ENCODE peak calls at places on chromosomes 1 and 21, in ten cellular contexts. E is omental fat pad, D is HFF-Myc, Z is AG10803, C is breast epithelium, V is Calu3, T is Peyer's patch, S is IMR-90, M is spleen, X is BE2C. P is an unnamed sample.

GRCh38 chr1:205438213-205439158 is 16.6 kb upstream of the LEMD1 start:
- DNase-seq in E (no peak), D (no peak), Z (peak; percentile 61), C (peak; percentile 74), V (peak; percentile 91), T (peak; percentile 83), S (peak; percentile 65), M (peak; percentile 82), X (peak; percentile 86), P (no peak)

GRCh38 chr1:151536499-151536898 is 3.6 kb upstream of the TUFT1 start:
- DNase-seq in E (no peak), D (no peak), Z (no peak), C (no peak), V (no peak), T (no peak), S (no peak), M (no peak), X (no peak), P (no peak)

GRCh38 chr21:43603641-43604504 is 55.4 kb downstream of the HSF2BP start:
- DNase-seq in E (no peak), D (peak; percentile 76), Z (peak; percentile 75), C (no peak), V (no peak), T (no peak), S (peak; percentile 67), M (no peak), X (peak; percentile 30), P (no peak)

GRCh38 chr1:210697185-210697584 is 368.5 kb downstream of the HHAT start:
- DNase-seq in E (no peak), D (no peak), Z (no peak), C (no peak), V (no peak), T (no peak), S (no peak), M (no peak), X (peak; percentile 47), P (no peak)

GRCh38 chr1:92858564-92859399 is 26.9 kb downstream of the RPL5 start:
- DNase-seq in E (no peak), D (peak; percentile 71), Z (peak; percentile 82), C (peak; percentile 58), V (peak; percentile 57), T (no peak), S (peak; percentile 85), M (no peak), X (peak; percentile 26), P (peak; percentile 29)

GRCh38 chr1:53073899-53074311 is 11.9 kb downstream of the PODN start:
- DNase-seq in E (peak; percentile 17), D (no peak), Z (no peak), C (no peak), V (no peak), T (peak; percentile 49), S (no peak), M (peak; percentile 59), X (no peak), P (no peak)

GRCh38 chr1:181255270-181255929 is 166.9 kb downstream of the IER5 start:
- DNase-seq in E (peak; percentile 32), D (peak; percentile 87), Z (peak; percentile 99), C (peak; percentile 19), V (no peak), T (no peak), S (peak; percentile 95), M (no peak), X (no peak), P (no peak)

GRCh38 chr21:32101206-32101763 is 177.6 kb downstream of the MIS18A start:
- DNase-seq in E (no peak), D (no peak), Z (no peak), C (no peak), V (no peak), T (no peak), S (no peak), M (no peak), X (no peak), P (no peak)

GRCh38 chr1:81800741-81801031 is at the start of gene ADGRL2:
- DNase-seq in E (no peak), D (no peak), Z (no peak), C (peak; percentile 18), V (peak; percentile 69), T (no peak), S (no peak), M (no peak), X (no peak), P (no peak)

GRCh38 chr1:212037900-212038299 is 2.4 kb downstream of the DTL start:
- DNase-seq in E (no peak), D (no peak), Z (peak; percentile 16), C (no peak), V (no peak), T (no peak), S (no peak), M (no peak), X (no peak), P (no peak)

GRCh38 chr1:68322837-68323687 is 90.7 kb upstream of the WLS start:
- DNase-seq in E (no peak), D (peak; percentile 75), Z (peak; percentile 73), C (peak; percentile 51), V (no peak), T (no peak), S (peak; percentile 47), M (no peak), X (no peak), P (no peak)

GRCh38 chr1:241926141-241926540 is 31.4 kb upstream of the BECN2 start:
- DNase-seq in E (no peak), D (no peak), Z (no peak), C (no peak), V (no peak), T (no peak), S (no peak), M (no peak), X (no peak), P (no peak)

GRCh38 chr1:241918879-241919278 is 38.7 kb upstream of the BECN2 start:
- DNase-seq in E (no peak), D (no peak), Z (peak; percentile 69), C (no peak), V (no peak), T (no peak), S (peak; percentile 74), M (no peak), X (no peak), P (no peak)

GRCh38 chr1:241927321-241927720 is 30.2 kb upstream of the BECN2 start:
- DNase-seq in E (no peak), D (no peak), Z (no peak), C (no peak), V (no peak), T (no peak), S (no peak), M (no peak), X (no peak), P (no peak)

GRCh38 chr1:241924080-241924808 is 33.3 kb upstream of the BECN2 start:
- DNase-seq in E (no peak), D (no peak), Z (no peak), C (no peak), V (no peak), T (no peak), S (no peak), M (no peak), X (no peak), P (no peak)
- TF ChIP-seq CTCF in E (no peak), D (no peak), Z (no peak), C (no peak), V (no peak), T (no peak), S (no peak), M (no peak), X (no peak), P (no peak)

DNA sequence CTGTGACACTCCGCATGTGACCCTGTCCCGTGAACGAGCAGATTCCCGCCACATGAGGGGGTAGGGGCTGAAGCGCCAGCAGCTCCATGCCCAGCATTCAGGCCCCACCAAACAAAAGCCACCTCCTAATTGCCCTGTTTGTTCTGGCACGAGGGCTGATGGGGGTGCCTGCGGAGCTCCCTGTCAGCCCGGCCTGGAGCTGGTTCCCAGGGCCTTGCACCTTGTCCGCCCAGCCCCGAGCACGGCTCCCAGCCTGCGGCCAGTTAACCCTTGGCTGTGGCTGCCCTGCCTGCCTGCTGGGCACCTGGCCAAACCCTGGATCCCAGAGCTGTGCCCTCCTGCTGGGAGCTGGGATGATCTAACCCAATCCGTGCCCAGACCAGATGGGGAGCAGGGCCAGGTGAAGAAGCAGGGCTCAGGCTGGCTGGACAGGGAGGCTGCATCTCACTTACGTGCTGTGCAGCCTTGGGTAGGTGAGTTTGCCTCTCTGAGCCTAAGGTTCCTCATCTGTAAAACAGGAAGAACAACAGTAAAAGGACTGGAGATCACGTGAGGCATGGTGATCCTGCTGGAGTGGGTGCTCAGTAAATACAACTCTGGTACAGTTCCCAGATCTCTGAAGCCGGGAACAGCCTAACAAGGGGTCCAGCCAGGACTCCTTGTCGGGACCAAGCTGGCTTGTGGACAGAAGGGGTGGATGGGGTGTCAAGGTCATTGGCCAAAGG is 110.9 kb upstream of the IFFO2 start:
- DNase-seq in E (no peak), D (no peak), Z (no peak), C (peak; percentile 85), V (peak; percentile 61), T (no peak), S (no peak), M (no peak), X (no peak), P (no peak)
- TF ChIP-seq CTCF in E (no peak), D (no peak), Z (no peak), C (no peak), V (no peak), T (no peak), S (no peak), M (no peak), X (no peak), P (no peak)

GRCh38 chr1:217892750-217893149 is 261.6 kb downstream of the SPATA17 start:
- DNase-seq in E (no peak), D (no peak), Z (no peak), C (no peak), V (no peak), T (no peak), S (no peak), M (no peak), X (no peak), P (no peak)

GRCh38 chr1:217895817-217896216 is 264.7 kb downstream of the SPATA17 start:
- DNase-seq in E (no peak), D (no peak), Z (no peak), C (no peak), V (no peak), T (no peak), S (no peak), M (no peak), X (no peak), P (no peak)

GRCh38 chr1:217889401-217889800 is 258.3 kb downstream of the SPATA17 start:
- DNase-seq in E (no peak), D (no peak), Z (no peak), C (no peak), V (peak; percentile 42), T (no peak), S (peak; percentile 2), M (no peak), X (peak; percentile 40), P (no peak)

GRCh38 chr1:217896490-217896889 is 265.3 kb downstream of the SPATA17 start:
- DNase-seq in E (no peak), D (no peak), Z (peak; percentile 4), C (no peak), V (no peak), T (no peak), S (no peak), M (no peak), X (no peak), P (no peak)

GRCh38 chr1:217891966-217892365 is 260.8 kb downstream of the SPATA17 start:
- DNase-seq in E (no peak), D (no peak), Z (no peak), C (no peak), V (no peak), T (no peak), S (no peak), M (no peak), X (no peak), P (no peak)
- TF ChIP-seq CTCF in E (no peak), D (no peak), Z (no peak), C (no peak), V (no peak), T (no peak), S (no peak), M (no peak), X (no peak), P (no peak)

GRCh38 chr1:13517193-13517812 is 3.5 kb upstream of the LRRC38 start:
- DNase-seq in E (no peak), D (no peak), Z (no peak), C (no peak), V (no peak), T (no peak), S (no peak), M (no peak), X (no peak), P (no peak)
- TF ChIP-seq CTCF in E (no peak), D (peak; percentile 30), Z (peak; percentile 37), C (peak; percentile 18), V (no peak), T (no peak), S (no peak), M (peak; percentile 16), X (no peak), P (peak; percentile 8)